ENCODE peak calls at places on chromosomes 6 and 20, in five cellular contexts. Z, P, J, R and B are unnamed samples. For H3K27me3, the result is how much of the 10 kb centered on the place peaks cover.

GRCh38 chr6:394641-395289 is 3.2 kb downstream of the IRF4 start:
- DNase-seq in Z (no peak), P (no peak), J (no peak), R (no peak), B (peak)

GRCh38 chr6:157089851-157090250 is 233.5 kb downstream of the TMEM242 start:
- DNase-seq in Z (no peak), P (no peak), J (no peak), R (no peak), B (no peak)

GRCh38 chr20:49887251-49887827 is 28.0 kb downstream of the SPATA2 start:
- DNase-seq in Z (peak), P (no peak), J (no peak), R (peak), B (no peak)

GRCh38 chr20:32164984-32165735 is 42.4 kb downstream of the PLAGL2 start:
- DNase-seq in Z (peak), P (peak), J (no peak), R (no peak), B (peak)

GRCh38 chr6:43029120-43029519 is 7.7 kb downstream of the RRP36 start:
- DNase-seq in Z (no peak), P (no peak), J (peak), R (no peak), B (no peak)

GRCh38 chr6:44022296-44022661 is 105.0 kb downstream of the MRPL14 start:
- DNase-seq in Z (peak), P (no peak), J (no peak), R (peak), B (peak)

GRCh38 chr6:139154885-139155547 is 20.1 kb downstream of the HECA start:
- DNase-seq in Z (no peak), P (no peak), J (no peak), R (no peak), B (no peak)

GRCh38 chr6:29502597-29502996 is 14.8 kb upstream of the MAS1L start:
- DNase-seq in Z (no peak), P (no peak), J (no peak), R (no peak), B (no peak)

GRCh38 chr20:53939554-53940355 is 130.6 kb downstream of the BCAS1 start:
- DNase-seq in Z (peak), P (peak), J (peak), R (peak), B (peak)

GRCh38 chr6:126701799-126702198 is 361.9 kb downstream of the CENPW start:
- DNase-seq in Z (no peak), P (no peak), J (no peak), R (no peak), B (no peak)

GRCh38 chr20:43938932-43939761 is 24.5 kb downstream of the TOX2 start:
- DNase-seq in Z (peak), P (peak), J (no peak), R (peak), B (no peak)

GRCh38 chr6:46039646-46040045 is 24.0 kb upstream of the CLIC5 start:
- DNase-seq in Z (no peak), P (no peak), J (no peak), R (no peak), B (no peak)

GRCh38 chr20:25196701-25197120 is 1.2 kb downstream of the ENTPD6 start:
- DNase-seq in Z (no peak), P (no peak), J (no peak), R (no peak), B (peak)

GRCh38 chr20:35899064-35899463 is 55.2 kb downstream of the SCAND1 start:
- DNase-seq in Z (no peak), P (no peak), J (no peak), R (no peak), B (no peak)

GRCh38 chr6:8982659-8983058 is 547.3 kb upstream of the SLC35B3 start:
- DNase-seq in Z (no peak), P (no peak), J (no peak), R (no peak), B (no peak)

GRCh38 chr6:7108964-7109836 is 1.4 kb downstream of the RREB1 start:
- DNase-seq in Z (peak), P (peak), J (peak), R (peak), B (peak)

GRCh38 chr6:43625393-43625992 is 3.6 kb downstream of the GTPBP2 start:
- DNase-seq in Z (no peak), P (no peak), J (no peak), R (no peak), B (peak)

GRCh38 chr6:156828280-156828703 is 51.1 kb downstream of the ARID1B start:
- DNase-seq in Z (no peak), P (peak), J (no peak), R (peak), B (no peak)

GRCh38 chr6:132147530-132148011 is 196.4 kb upstream of the CCN2 start:
- DNase-seq in Z (no peak), P (no peak), J (no peak), R (peak), B (no peak)

GRCh38 chr6:107657755-107658461 is 166.2 kb downstream of the SCML4 start:
- DNase-seq in Z (peak), P (peak), J (no peak), R (peak), B (no peak)
- H3K4me3 ChIP-seq in Z (no peak), P (no peak), J (no peak), R (peak), B (no peak)

DNA sequence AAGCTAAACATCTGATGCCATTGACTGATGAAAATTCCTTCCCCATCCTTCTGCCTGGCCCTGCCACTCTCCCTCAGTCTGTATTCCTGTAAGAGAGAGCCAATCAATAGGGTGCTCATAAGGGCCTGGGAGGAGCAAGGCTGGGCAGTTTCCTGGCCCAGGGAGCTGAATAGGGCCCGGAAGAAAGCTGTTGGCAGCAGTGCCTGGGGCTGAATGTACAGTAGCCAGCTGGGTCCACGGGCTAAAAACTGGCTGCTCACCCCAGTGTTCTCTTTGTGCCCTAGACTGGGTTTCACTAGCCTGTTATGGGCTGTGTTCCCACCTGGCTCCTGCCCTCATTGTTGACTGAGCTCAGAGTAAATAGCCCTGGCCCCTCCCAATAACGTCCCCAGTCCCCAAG is 1.7 kb upstream of the WFDC2 start:
- DNase-seq in Z (no peak), P (no peak), J (no peak), R (no peak), B (no peak)
- H3K27me3 ChIP-seq in Z (under half), P (under half), J (under half), R (under half), B (under half)

GRCh38 chr6:158854214-158855101 is 35.3 kb upstream of the EZR start:
- DNase-seq in Z (no peak), P (no peak), J (no peak), R (peak), B (no peak)

GRCh38 chr6:158850807-158851115 is 31.6 kb upstream of the EZR start:
- DNase-seq in Z (no peak), P (no peak), J (no peak), R (peak), B (no peak)

GRCh38 chr6:158853872-158854213 is 34.7 kb upstream of the EZR start:
- DNase-seq in Z (no peak), P (no peak), J (no peak), R (no peak), B (no peak)

GRCh38 chr6:158852312-158853071 is 33.3 kb upstream of the EZR start:
- DNase-seq in Z (no peak), P (no peak), J (peak), R (peak), B (no peak)

DNA sequence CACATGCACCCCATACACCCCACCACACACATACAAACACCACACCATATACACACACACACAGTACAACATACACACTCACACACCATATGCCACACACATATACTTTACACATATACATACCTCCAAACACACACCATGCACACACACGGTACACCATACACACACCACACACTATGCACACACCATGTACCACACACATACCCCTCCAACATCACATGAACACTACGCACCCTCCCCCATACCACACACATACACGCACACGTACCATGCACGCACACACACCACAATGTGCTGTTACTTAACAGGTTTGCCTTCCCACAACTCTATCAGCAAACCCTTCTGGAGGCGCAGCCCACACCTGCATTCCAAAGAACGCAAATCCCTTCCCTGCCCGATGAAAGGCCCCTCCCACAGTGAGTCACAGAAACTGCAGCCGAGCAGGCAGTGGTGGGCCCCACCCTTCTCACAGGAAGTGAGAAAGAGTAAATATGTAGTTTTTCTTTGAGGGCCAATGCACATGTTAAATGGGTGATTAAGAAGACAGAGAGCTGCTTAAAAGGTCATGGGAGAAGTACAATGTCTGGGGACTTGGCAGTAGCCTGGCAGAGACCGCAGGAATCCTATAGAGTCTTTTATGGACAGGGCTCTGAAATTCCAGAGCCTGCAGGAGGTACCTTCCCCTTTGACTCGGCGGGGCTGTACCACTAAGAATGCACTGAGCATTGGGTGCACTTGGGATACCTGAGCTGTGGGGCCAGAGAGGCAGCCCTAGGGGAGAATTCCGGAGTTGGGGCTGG is 34.1 kb upstream of the EZR start:
- DNase-seq in Z (no peak), P (peak), J (peak), R (peak), B (peak)
- H3K4me3 ChIP-seq in Z (no peak), P (no peak), J (no peak), R (no peak), B (no peak)

DNA sequence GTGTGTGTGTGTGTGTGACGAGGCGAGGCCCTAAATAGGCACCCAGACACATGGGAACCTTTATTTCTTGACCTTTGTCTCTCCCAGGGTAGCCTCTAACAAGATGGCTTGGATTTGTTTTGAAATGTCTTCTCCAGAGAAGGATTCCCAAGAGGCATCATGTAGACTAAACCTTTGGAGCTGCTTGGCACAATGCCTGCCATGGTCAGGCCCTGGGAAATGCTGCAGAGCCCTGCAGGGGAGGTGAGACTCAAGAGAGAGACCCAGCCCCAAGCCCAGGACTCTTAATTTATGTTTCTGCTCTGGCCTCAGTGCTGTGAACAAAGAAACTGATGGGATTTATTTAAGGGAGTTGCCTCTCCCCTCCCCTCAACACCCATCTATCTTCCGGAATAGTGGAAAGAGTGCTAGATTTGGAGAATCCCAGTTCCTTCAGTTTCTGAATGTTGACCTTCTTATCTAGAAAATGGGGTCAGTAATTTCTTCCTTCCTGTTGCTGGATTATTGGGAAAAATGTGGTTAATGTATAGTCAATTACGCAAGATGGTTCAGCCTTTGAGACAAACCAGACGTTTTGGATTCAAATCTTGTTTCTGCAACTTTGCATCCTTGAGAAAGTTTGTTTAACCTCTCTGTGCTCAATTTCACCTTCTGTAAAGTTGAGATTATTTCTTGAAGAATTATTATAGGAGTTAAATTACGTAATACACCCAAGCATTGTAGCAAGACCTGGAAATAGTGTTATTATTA is 434.8 kb downstream of the MAFB start:
- DNase-seq in Z (no peak), P (peak), J (no peak), R (no peak), B (no peak)
- H3K27me3 ChIP-seq in Z (under half), P (under half), J (under half), R (under half), B (under half)

DNA sequence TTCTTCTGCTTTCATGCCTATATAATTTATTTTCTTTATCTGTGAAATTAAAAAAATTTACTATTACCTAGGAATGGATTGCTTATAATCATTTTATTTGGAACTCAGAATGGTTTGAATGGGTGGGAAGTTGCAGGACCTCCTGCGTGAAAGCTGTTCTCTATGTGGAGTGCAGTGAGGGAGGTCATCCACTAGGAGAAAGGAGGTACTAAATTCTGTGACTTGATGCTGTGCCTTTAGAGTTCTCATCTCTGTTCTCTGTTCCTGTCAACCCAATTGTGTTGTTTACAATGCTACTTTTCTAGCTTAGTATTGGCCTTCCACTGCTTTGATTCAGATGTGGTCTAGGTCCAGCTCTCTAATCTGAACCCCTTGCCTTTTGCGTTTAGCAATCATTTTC is 65.0 kb upstream of the HIVEP1 start:
- DNase-seq in Z (no peak), P (no peak), J (no peak), R (no peak), B (no peak)
- H3K4me3 ChIP-seq in Z (no peak), P (no peak), J (no peak), R (no peak), B (no peak)

DNA sequence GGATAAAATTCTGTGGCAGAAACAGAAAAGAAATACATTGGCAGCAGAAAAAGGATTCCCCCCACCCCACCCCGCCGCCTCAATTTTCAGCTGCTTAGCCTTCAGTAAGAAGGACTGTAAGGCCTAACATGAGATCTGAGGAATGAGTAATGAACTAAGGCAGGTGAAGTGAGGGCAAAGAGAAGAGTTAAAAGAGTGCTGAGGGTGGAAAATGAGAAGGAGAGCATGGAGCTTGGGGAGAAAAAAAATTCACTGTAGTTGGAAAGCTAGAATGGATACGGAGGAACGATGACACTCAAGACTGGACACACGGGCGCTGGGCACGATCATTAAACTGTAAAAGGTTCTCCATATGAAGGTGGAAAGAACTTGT is 14.6 kb downstream of the POM121L2 start:
- DNase-seq in Z (no peak), P (no peak), J (no peak), R (no peak), B (no peak)
- H3K27me3 ChIP-seq in Z (under half), P (half or more), J (under half), R (under half), B (half or more)

DNA sequence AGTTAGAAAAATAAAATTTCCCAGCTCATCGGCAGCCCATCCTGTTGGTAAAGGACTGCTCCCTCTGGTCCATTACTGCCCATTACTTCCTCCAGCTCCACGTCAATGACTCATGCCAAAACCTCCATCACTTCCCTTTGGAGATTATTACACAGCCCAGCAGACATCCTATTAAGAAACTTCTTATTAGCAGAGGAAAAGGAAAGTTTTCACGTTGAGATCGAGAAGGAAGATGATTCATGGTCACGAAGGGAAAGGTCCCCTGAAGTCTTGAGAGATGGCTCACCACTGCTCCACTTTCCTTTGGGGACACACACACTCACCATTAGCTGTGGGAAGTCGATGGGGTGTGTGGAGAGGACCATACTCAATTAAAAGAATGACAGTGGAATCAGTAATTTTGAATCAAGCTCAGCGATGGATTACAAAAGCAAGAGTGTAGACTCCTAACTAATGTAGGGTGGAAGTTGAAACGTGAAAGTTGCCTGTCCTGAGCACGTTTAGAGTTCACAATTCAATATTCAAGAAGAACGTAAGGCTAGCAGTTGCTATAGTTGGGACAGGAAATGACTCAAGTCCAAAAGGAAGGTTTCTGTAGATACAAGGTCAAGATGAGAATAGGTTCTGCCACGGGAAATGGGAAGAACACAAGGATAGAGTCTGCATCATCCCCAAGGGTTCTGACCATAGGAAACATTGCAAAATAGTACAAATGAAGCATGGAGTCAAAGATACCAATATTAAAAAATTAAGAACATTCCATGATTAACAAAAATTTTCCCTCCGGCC is 21.6 kb downstream of the SASH1 start:
- DNase-seq in Z (no peak), P (no peak), J (no peak), R (peak), B (no peak)
- H3K4me3 ChIP-seq in Z (no peak), P (no peak), J (no peak), R (no peak), B (no peak)